ENCODE peak calls at places on chromosome 18, in four cellular contexts. Y is AG09319, V is endothelial cell, Q is neural crest cell. F is an unnamed sample.

GRCh38 chr18:46485675-46486200 is 171.3 kb downstream of the LOXHD1 start:
- DNase-seq in Q (no peak), Y (no peak), V (no peak), F (no peak)

GRCh38 chr18:63207154-63207790 is 112.3 kb downstream of the BCL2 start:
- DNase-seq in V (no peak), Q (no peak), Y (no peak), F (no peak)

GRCh38 chr18:59308201-59309014 is 10.0 kb downstream of the CPLX4 start:
- DNase-seq in V (peak), Q (peak), Y (peak), F (peak)

GRCh38 chr18:70454705-70455322 is 166.0 kb downstream of the SOCS6 start:
- DNase-seq in Y (peak), V (peak), Q (peak), F (peak)

GRCh38 chr18:58263055-58263732 is 219.2 kb downstream of the NEDD4L start:
- DNase-seq in Y (no peak), Q (no peak), V (no peak), F (no peak)

GRCh38 chr18:27887711-27888495 is 289.0 kb downstream of the CDH2 start:
- DNase-seq in V (no peak), Q (no peak), Y (no peak), F (no peak)

GRCh38 chr18:49838381-49838780 is 25.0 kb upstream of the ACAA2 start:
- DNase-seq in Y (no peak), Q (no peak), V (no peak), F (no peak)

GRCh38 chr18:23761941-23762340 is 72.7 kb downstream of the LAMA3 start:
- DNase-seq in V (no peak), Y (no peak), Q (no peak), F (no peak)

GRCh38 chr18:56851774-56852173 is 200.6 kb downstream of the WDR7 start:
- DNase-seq in Q (no peak), Y (no peak), V (no peak), F (no peak)

GRCh38 chr18:76823574-76823973 is 1.2 kb downstream of the ZNF236 start:
- DNase-seq in V (peak), Q (peak), Y (no peak), F (peak)

GRCh38 chr18:43159091-43159490 is 43.6 kb upstream of the RIT2 start:
- DNase-seq in V (no peak), Q (no peak), Y (no peak), F (no peak)

GRCh38 chr18:8536226-8536625 is 73.0 kb upstream of the RAB12 start:
- DNase-seq in V (no peak), Y (no peak), Q (no peak), F (no peak)

GRCh38 chr18:60090170-60090569 is 190.4 kb downstream of the PMAIP1 start:
- DNase-seq in V (no peak), Y (no peak), Q (no peak), F (no peak)

GRCh38 chr18:2699001-2699400 is 43.5 kb downstream of the SMCHD1 start:
- DNase-seq in Q (no peak), Y (no peak), V (no peak), F (no peak)

GRCh38 chr18:42429208-42429607 is 474.2 kb downstream of the PIK3C3 start:
- DNase-seq in V (no peak), Q (no peak), Y (no peak), F (no peak)

GRCh38 chr18:6414723-6415362 is at the start of gene L3MBTL4:
- DNase-seq in Y (no peak), Q (peak), V (peak), F (peak)

GRCh38 chr18:10424576-10425314 is 29.7 kb upstream of the APCDD1 start:
- DNase-seq in Y (no peak), V (no peak), Q (no peak), F (no peak)

GRCh38 chr18:49980869-49981268 is 167.5 kb upstream of the ACAA2 start:
- DNase-seq in Q (no peak), Y (no peak), V (no peak), F (no peak)

F was measured in nephron progenitor cell.